ENCODE peak calls at places on chromosomes 13 and 19, in five cellular contexts. P is SK-N-SH, O is H1, U is K562, X is HepG2. T is an unnamed sample.

GRCh38 chr19:42018503-42019193 is 24.6 kb upstream of the ATP1A3 start:
- DNase-seq in X (no peak), U (peak; percentile 72), P (no peak), O (no peak), T (no peak)

GRCh38 chr19:40815223-40815622 is 16.2 kb downstream of the EGLN2 start:
- DNase-seq in O (no peak), U (no peak), X (no peak), P (no peak), T (no peak)

GRCh38 chr13:66138172-66138811 is 1091.8 kb downstream of the PCDH9 start:
- DNase-seq in U (no peak), O (no peak), X (no peak), P (no peak), T (no peak)

GRCh38 chr19:50649433-50650391 is at the start of gene C19orf81:
- DNase-seq in U (peak; percentile 79), X (no peak), P (peak; percentile 64), O (no peak), T (peak; percentile 49)

GRCh38 chr19:29771708-29772415 is 39.9 kb upstream of the CCNE1 start:
- DNase-seq in O (peak; percentile 41), X (peak; percentile 41), U (peak; percentile 74), P (peak; percentile 86), T (peak; percentile 43)

GRCh38 chr19:58554494-58555368 is at the start of gene CHMP2A:
- DNase-seq in P (peak; percentile 96), X (peak; percentile 84), O (peak; percentile 88), U (peak; percentile 98), T (peak; percentile 86)

GRCh38 chr19:51546107-51546649 is 14.7 kb upstream of the SIGLEC6 start:
- DNase-seq in O (no peak), P (no peak), X (no peak), U (no peak), T (no peak)

GRCh38 chr13:63107163-63107935 is 1691.7 kb upstream of the PCDH20 start:
- DNase-seq in U (no peak), O (no peak), X (no peak), P (no peak), T (no peak)

DNA sequence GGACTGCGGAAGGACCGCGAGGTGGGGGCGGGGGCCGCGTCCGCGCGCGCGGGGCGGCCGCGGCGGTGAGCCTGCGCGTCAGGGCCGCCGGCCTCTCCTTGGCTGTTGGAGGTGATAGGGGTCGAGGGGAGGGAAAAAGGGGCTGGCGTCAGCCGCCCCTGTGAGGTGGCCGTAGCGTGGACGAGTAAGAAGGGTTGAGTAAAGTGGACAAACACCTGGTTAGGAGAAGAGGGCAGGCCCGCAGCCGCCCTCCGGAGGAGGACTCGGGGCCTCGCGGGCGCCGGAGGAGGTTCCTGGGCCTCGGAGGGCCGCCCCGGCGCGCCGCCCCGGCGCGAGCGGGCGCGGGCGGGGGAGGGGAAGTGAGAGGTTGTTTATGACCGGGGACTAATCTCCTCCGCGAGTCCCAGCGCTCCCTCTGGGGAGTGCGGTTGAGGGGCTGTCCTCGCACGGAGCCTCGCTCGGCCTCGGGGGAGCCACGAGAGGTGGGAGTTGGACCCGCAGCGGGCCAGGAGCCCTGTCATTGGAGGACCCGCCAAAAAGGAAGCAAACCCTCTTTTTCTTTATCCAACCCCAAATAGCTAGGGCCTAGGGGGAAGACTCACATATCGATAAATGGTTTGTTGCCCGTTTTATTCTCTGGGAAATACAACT is 597 bp upstream of the INTS6 start:
- DNase-seq in P (peak; percentile 84), U (peak; percentile 86), X (peak; percentile 90), O (no peak), T (no peak)
- TF ChIP-seq YY1 in P (no peak), U (peak; percentile 27), X (peak; percentile 21), O (no peak), T (no peak)

GRCh38 chr13:30097695-30098094 is 209.7 kb downstream of the KATNAL1 start:
- DNase-seq in P (no peak), O (no peak), U (no peak), X (no peak), T (no peak)

GRCh38 chr13:30091691-30092090 is 215.7 kb downstream of the KATNAL1 start:
- DNase-seq in X (no peak), O (no peak), P (no peak), U (no peak), T (no peak)

GRCh38 chr13:30094015-30094533 is 213.3 kb downstream of the KATNAL1 start:
- DNase-seq in X (no peak), P (no peak), O (no peak), U (no peak), T (no peak)

DNA sequence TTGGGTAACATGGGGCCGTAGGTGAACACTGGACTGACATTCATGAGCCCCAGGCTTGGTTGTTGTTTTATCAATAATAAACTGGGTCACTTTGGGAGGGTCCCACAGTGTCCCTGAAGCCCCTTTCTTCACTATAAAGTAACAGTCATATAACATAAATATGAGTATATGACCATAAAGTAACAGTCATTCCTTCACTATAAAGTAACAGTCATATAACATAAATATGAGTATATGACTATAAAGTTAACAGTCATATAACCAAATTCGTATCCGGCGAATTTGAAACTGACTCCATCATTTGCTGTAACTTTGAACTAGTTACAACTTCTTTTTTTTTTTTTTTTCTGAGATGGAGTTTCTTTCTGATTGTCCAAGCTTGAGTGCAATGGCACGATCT is 210.3 kb downstream of the KATNAL1 start:
- DNase-seq in O (no peak), P (no peak), X (no peak), U (no peak), T (no peak)
- H3K9ac ChIP-seq in O (no peak overlapping the region), P (no peak overlapping the region), X (no peak overlapping the region), U (no peak overlapping the region), T (no peak overlapping the region)

DNA sequence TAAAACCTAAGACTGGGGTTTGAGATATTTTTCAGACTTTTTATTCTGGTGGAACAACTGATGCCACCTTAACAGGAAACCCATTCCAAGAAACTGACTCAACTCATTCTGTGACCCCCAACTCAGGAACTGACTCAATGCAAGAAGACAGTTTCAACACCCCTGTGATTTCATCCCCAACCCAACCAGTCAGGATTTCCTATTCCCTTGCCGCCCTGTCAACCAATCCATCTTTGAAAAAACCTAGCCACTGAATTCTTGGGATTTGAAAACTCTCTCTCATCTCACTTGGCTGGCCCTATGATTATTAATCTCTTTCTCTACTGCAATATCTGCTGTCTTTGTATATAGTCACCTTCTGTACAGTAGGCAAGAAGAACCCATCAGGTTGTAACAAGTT is 1211.9 kb upstream of the ATXN8OS start:
- DNase-seq in P (no peak), O (no peak), U (no peak), X (no peak), T (no peak)
- TF ChIP-seq YY1 in P (no peak), O (no peak), U (no peak), X (no peak), T (no peak)

GRCh38 chr19:3572132-3572854 is 451 bp upstream of the HMG20B start:
- DNase-seq in O (peak; percentile 100), U (peak; percentile 100), X (peak; percentile 97), P (peak; percentile 94), T (peak; percentile 99)
- H3K9ac ChIP-seq in O (no peak overlapping the region), U (no peak overlapping the region), X (peak overlapping the region; percentile 34), P (peak overlapping the region; percentile 70), T (no peak overlapping the region)

GRCh38 chr19:37817180-37817911 is 38.0 kb upstream of the ZNF573 start:
- DNase-seq in X (no peak), O (peak; percentile 10), P (peak; percentile 86), U (peak; percentile 5), T (peak; percentile 63)
- TF ChIP-seq YY1 in X (no peak), O (no peak), P (no peak), U (no peak), T (no peak)

GRCh38 chr19:2602391-2603181 is 99.9 kb downstream of the GNG7 start:
- DNase-seq in X (no peak), P (peak; percentile 87), U (no peak), O (no peak), T (peak; percentile 68)
- H3K9ac ChIP-seq in X (no peak overlapping the region), P (peak overlapping the region; percentile 37), U (no peak overlapping the region), O (no peak overlapping the region), T (peak overlapping the region; percentile 65)

GRCh38 chr19:48731452-48731851 is 9.0 kb downstream of the RASIP1 start:
- DNase-seq in X (no peak), U (no peak), P (no peak), O (no peak), T (no peak)

GRCh38 chr19:48734625-48735024 is 5.8 kb downstream of the RASIP1 start:
- DNase-seq in P (no peak), X (no peak), U (no peak), O (no peak), T (no peak)

GRCh38 chr19:48737360-48737998 is 2.9 kb downstream of the RASIP1 start:
- DNase-seq in P (peak; percentile 66), U (peak; percentile 95), X (no peak), O (no peak), T (no peak)

GRCh38 chr19:48738557-48739399 is 1.6 kb downstream of the RASIP1 start:
- DNase-seq in O (peak; percentile 89), P (peak; percentile 100), X (peak; percentile 92), U (peak; percentile 97), T (peak; percentile 79)

DNA sequence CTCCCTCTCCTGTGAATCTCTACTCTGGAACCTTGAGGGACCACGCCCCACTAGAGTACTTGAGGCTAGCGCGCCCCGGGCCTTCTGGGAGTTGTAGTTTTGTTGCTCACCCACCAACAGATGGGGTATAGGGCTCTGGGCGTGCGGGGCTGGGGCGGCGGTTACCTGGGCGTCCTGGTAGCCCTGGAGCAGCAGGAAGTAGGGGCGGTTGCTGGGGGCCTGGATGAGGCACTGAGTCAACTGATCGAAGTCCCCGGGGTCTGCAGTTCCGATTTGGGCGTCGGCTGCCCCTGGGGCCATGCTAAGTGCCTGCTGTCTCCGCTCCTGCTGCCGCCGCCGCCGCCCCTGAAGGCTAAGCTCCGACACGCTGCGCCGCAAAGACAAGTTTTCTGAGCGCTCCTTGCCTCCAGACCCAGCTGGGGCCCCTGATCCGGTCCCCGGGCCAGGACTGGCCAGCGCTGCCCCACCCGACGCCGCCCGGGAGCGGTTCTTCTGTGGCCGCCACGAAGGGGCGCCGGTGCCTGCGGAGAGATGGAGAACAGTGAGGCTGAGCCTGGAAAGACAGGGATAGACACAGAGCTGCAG is 5.3 kb downstream of the RASIP1 start:
- DNase-seq in X (no peak), P (no peak), U (no peak), O (no peak), T (no peak)
- TF ChIP-seq YY1 in X (no peak), P (no peak), U (no peak), O (peak; percentile 30), T (no peak)